ENCODE peak calls at places on chromosomes 6 and 20, in six cellular contexts. R is lung, Z is ascending aorta, H is testis, D is upper lobe of right lung, T is fibroblast of lung. X is an unnamed sample.

GRCh38 chr6:110618591-110619267 is 142.3 kb upstream of the SLC22A16 start:
- DNase-seq in H (no peak), R (no peak), T (peak; percentile 15), D (no peak), Z (no peak), X (no peak)

GRCh38 chr6:53014744-53015143 is 19.7 kb upstream of the GSTA4 start:
- DNase-seq in D (no peak), Z (no peak), R (no peak), T (peak; percentile 7), H (no peak), X (no peak)

GRCh38 chr6:111646942-111647341 is 41.3 kb upstream of the TRAF3IP2 start:
- DNase-seq in D (no peak), Z (no peak), R (no peak), H (peak; percentile 48), T (peak; percentile 94), X (peak; percentile 57)

GRCh38 chr6:117919775-117920492 is 12.9 kb downstream of the SLC35F1 start:
- DNase-seq in D (peak; percentile 69), R (no peak), Z (no peak), H (peak; percentile 45), T (no peak), X (no peak)

GRCh38 chr6:43516367-43516696 is 394 bp downstream of the YIPF3 start:
- DNase-seq in D (no peak), R (no peak), H (no peak), Z (no peak), T (no peak), X (no peak)

GRCh38 chr6:15642276-15642675 is 20.6 kb downstream of the DTNBP1 start:
- DNase-seq in Z (no peak), R (no peak), D (no peak), H (no peak), T (no peak), X (no peak)

GRCh38 chr20:2703716-2704475 is 11.3 kb downstream of the EBF4 start:
- DNase-seq in D (no peak), R (no peak), H (no peak), Z (no peak), T (no peak), X (no peak)

GRCh38 chr20:17822039-17822438 is 122.3 kb downstream of the BANF2 start:
- DNase-seq in T (peak; percentile 96), D (no peak), H (no peak), Z (no peak), R (peak; percentile 61), X (no peak)

GRCh38 chr6:7106215-7106751 is 1.5 kb upstream of the RREB1 start:
- DNase-seq in R (no peak), D (no peak), T (peak; percentile 53), Z (no peak), H (no peak), X (no peak)

GRCh38 chr6:2914318-2914660 is 11.2 kb upstream of the SERPINB9 start:
- DNase-seq in H (no peak), T (peak; percentile 11), Z (no peak), R (peak; percentile 16), D (peak; percentile 34), X (no peak)

GRCh38 chr20:37190354-37190753 is 11.0 kb upstream of the MROH8 start:
- DNase-seq in Z (no peak), R (no peak), T (no peak), H (no peak), D (no peak), X (no peak)

GRCh38 chr6:122014961-122015360 is 384.5 kb upstream of the HSF2 start:
- DNase-seq in H (no peak), R (no peak), D (no peak), T (peak; percentile 54), Z (no peak), X (no peak)

GRCh38 chr6:142551145-142551811 is 249.5 kb downstream of the ADGRG6 start:
- DNase-seq in D (peak; percentile 55), H (no peak), T (no peak), Z (no peak), R (no peak), X (peak; percentile 40)

GRCh38 chr20:58649288-58650180 is 1.5 kb upstream of the STX16 start:
- DNase-seq in H (no peak), R (no peak), T (no peak), Z (no peak), D (peak; percentile 73), X (peak; percentile 79)

GRCh38 chr20:10381477-10381876 is 52.5 kb downstream of the MKKS start:
- DNase-seq in D (no peak), T (no peak), H (no peak), R (no peak), Z (no peak), X (no peak)

GRCh38 chr20:59003836-59004492 is 3.1 kb downstream of the CTSZ start:
- DNase-seq in D (no peak), T (no peak), H (no peak), Z (no peak), R (no peak), X (no peak)

GRCh38 chr20:3924304-3925112 is 35.3 kb downstream of the PANK2 start:
- DNase-seq in T (no peak), R (no peak), D (peak; percentile 83), H (peak; percentile 37), Z (no peak), X (peak; percentile 83)

GRCh38 chr6:133286765-133287164 is 45.6 kb downstream of the EYA4 start:
- DNase-seq in R (no peak), H (no peak), T (peak; percentile 31), D (no peak), Z (no peak), X (no peak)

GRCh38 chr6:35620706-35621105 is 68.0 kb downstream of the FKBP5 start:
- DNase-seq in D (no peak), T (no peak), Z (no peak), R (no peak), H (no peak), X (no peak)

GRCh38 chr6:34743625-34744293 is 13.5 kb upstream of the SNRPC start:
- DNase-seq in R (no peak), T (no peak), H (no peak), D (no peak), Z (no peak), X (no peak)

DNA sequence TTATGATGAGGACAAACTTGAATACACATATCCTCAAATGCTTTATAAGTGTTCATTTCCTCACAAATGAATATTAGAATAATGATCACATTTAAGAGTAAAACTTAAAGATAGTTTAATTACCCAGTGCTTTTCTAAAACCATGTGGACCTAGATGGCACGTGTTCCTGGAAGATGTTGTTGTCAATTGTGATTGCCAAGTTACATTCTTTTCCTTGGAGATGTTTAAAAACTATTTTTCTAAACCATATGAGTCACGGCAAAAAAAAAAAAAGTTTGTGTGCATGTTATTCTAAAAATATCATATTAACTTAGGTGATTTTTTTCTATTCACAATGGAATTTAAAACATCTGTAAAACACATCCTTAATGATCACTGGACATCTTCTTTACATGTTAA is 51.1 kb downstream of the RCAN2 start:
- DNase-seq in R (no peak), Z (no peak), D (no peak), T (peak; percentile 56), H (no peak), X (no peak)
- H3K27ac ChIP-seq in R (peak overlapping the region; percentile 33), Z (peak overlapping the region; percentile 90), D (no peak overlapping the region), T (no peak overlapping the region), H (no peak overlapping the region), X (no peak overlapping the region)

GRCh38 chr6:106631356-106631755 is 2.0 kb downstream of the QRSL1 start:
- DNase-seq in H (no peak), R (no peak), Z (no peak), T (no peak), D (no peak), X (no peak)
- H3K4me1 ChIP-seq in H (peaks cover 8% of the 10 kb centered on the region), R (peaks cover 11% of the 10 kb centered on the region), Z (no peaks in the 10 kb centered on the region), T (peaks cover 3% of the 10 kb centered on the region), D (peaks cover 12% of the 10 kb centered on the region), X (peaks cover 2% of the 10 kb centered on the region)

DNA sequence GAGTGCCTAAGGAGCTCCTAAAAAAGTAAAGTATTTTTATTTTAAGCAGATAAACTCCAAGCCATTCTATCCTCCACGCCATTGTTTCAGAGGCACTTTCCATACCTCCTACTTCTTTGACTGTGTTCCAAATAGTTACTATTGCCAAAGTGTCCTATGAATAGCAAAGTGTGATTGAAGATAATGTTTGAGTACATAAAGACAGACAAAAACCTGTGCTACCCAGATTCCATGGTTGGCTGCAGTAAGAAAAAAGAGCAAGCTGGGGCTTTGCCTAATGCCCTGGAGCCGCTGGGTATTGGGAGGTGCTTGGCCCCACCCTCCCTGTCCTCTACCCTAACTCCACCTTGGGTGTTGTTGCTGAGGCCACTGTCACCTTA is 5.2 kb upstream of the MBOAT1 start:
- DNase-seq in H (no peak), T (no peak), D (no peak), R (no peak), Z (no peak), X (no peak)
- H3K27ac ChIP-seq in H (no peak overlapping the region), T (no peak overlapping the region), D (no peak overlapping the region), R (peak overlapping the region; percentile 79), Z (no peak overlapping the region), X (peak overlapping the region; percentile 91)

GRCh38 chr6:42217523-42218367 is at the start of gene MRPS10:
- DNase-seq in H (peak; percentile 98), Z (peak; percentile 66), D (peak; percentile 94), R (peak; percentile 95), T (peak; percentile 96), X (peak; percentile 95)

GRCh38 chr6:42221546-42221945 is 3.9 kb upstream of the MRPS10 start:
- DNase-seq in H (no peak), D (no peak), R (no peak), T (no peak), Z (no peak), X (no peak)

GRCh38 chr6:42222450-42222849 is 4.8 kb upstream of the MRPS10 start:
- DNase-seq in R (no peak), Z (no peak), H (no peak), D (no peak), T (no peak), X (no peak)

GRCh38 chr6:42217165-42217522 is 517 bp downstream of the MRPS10 start:
- DNase-seq in R (no peak), H (no peak), Z (no peak), T (no peak), D (no peak), X (no peak)

GRCh38 chr6:42220754-42221153 is 3.1 kb upstream of the MRPS10 start:
- DNase-seq in D (no peak), R (no peak), Z (no peak), T (no peak), H (no peak), X (no peak)
- H3K4me1 ChIP-seq in D (peaks cover 9% of the 10 kb centered on the region), R (no peaks in the 10 kb centered on the region), Z (peaks cover 3% of the 10 kb centered on the region), T (peaks cover 3% of the 10 kb centered on the region), H (peaks cover 8% of the 10 kb centered on the region), X (peaks cover 1% of the 10 kb centered on the region)

GRCh38 chr6:147205690-147206600 is 1.7 kb downstream of the STXBP5 start:
- DNase-seq in R (no peak), Z (no peak), H (no peak), D (no peak), T (peak; percentile 56), X (no peak)
- H3K27ac ChIP-seq in R (no peak overlapping the region), Z (peak overlapping the region; percentile 99), H (no peak overlapping the region), D (no peak overlapping the region), T (peak overlapping the region; percentile 16), X (no peak overlapping the region)

GRCh38 chr20:19817017-19817416 is 59.0 kb downstream of the RIN2 start:
- DNase-seq in Z (no peak), D (no peak), R (no peak), H (no peak), T (peak; percentile 54), X (peak; percentile 44)
- H3K4me1 ChIP-seq in Z (peaks cover 16% of the 10 kb centered on the region), D (peaks cover 36% of the 10 kb centered on the region), R (peaks cover 10% of the 10 kb centered on the region), H (peaks cover 4% of the 10 kb centered on the region), T (peaks cover 22% of the 10 kb centered on the region), X (no peaks in the 10 kb centered on the region)

GRCh38 chr6:113647158-113647889 is 209.8 kb upstream of the MARCKS start:
- DNase-seq in T (no peak), Z (no peak), H (no peak), D (no peak), R (no peak), X (no peak)
- H3K27ac ChIP-seq in T (no peak overlapping the region), Z (no peak overlapping the region), H (no peak overlapping the region), D (no peak overlapping the region), R (no peak overlapping the region), X (no peak overlapping the region)

X was measured in right cardiac atrium.